ENCODE peak calls at places on chromosomes 1 and 21, in five cellular contexts. R, S, Y, G and Z are unnamed samples.
A peak's percentile ranks its signal among the peaks of the same experiment; 100 is the strongest.

GRCh38 chr1:192877283-192877886 is 68.5 kb downstream of the RGS2 start:
- DNase-seq in G (no peak), S (no peak), R (no peak), Y (no peak), Z (no peak)

GRCh38 chr1:218380125-218380977 is 35.2 kb downstream of the TGFB2 start:
- DNase-seq in R (no peak), G (no peak), Y (no peak), S (peak; percentile 60), Z (no peak)

GRCh38 chr1:2966940-2967725 is 54.1 kb upstream of the ACTRT2 start:
- DNase-seq in Y (no peak), G (no peak), S (no peak), R (no peak), Z (no peak)

GRCh38 chr1:174519845-174520244 is 72.1 kb downstream of the GPR52 start:
- DNase-seq in R (no peak), S (no peak), Y (peak; percentile 47), G (peak; percentile 27), Z (no peak)

GRCh38 chr21:28856588-28857250 is 136.0 kb downstream of the LTN1 start:
- DNase-seq in R (no peak), S (no peak), G (no peak), Y (no peak), Z (no peak)

GRCh38 chr1:56435434-56436337 is 143.7 kb downstream of the PLPP3 start:
- DNase-seq in G (peak; percentile 29), S (no peak), R (no peak), Y (no peak), Z (no peak)

GRCh38 chr1:233442392-233442791 is 114.9 kb downstream of the MAP3K21 start:
- DNase-seq in G (no peak), S (no peak), Y (no peak), R (no peak), Z (no peak)

GRCh38 chr21:26732442-26733221 is 112.6 kb downstream of the ADAMTS1 start:
- DNase-seq in S (no peak), G (no peak), Y (peak; percentile 14), R (no peak), Z (no peak)

GRCh38 chr1:190129367-190129766 is 348.3 kb downstream of the BRINP3 start:
- DNase-seq in R (no peak), G (no peak), Y (no peak), S (no peak), Z (no peak)

GRCh38 chr1:209772116-209772515 is 12.2 kb downstream of the C1orf74 start:
- DNase-seq in S (no peak), G (no peak), Y (peak; percentile 53), R (no peak), Z (no peak)

GRCh38 chr1:33320619-33321165 is at the start of gene A3GALT2:
- DNase-seq in Y (no peak), G (no peak), R (no peak), S (no peak), Z (no peak)

GRCh38 chr21:45309541-45310381 is 22.1 kb upstream of the POFUT2 start:
- DNase-seq in Y (no peak), R (no peak), S (no peak), G (no peak), Z (no peak)

GRCh38 chr1:30092051-30092858 is 631.1 kb downstream of the MATN1 start:
- DNase-seq in S (no peak), R (no peak), Y (no peak), G (no peak), Z (no peak)

GRCh38 chr1:164781980-164782379 is 223.0 kb downstream of the PBX1 start:
- DNase-seq in R (no peak), S (no peak), G (no peak), Y (no peak), Z (no peak)

GRCh38 chr21:25646541-25646940 is 7.5 kb downstream of the JAM2 start:
- DNase-seq in S (no peak), Y (no peak), G (no peak), R (no peak), Z (no peak)